ENCODE peak calls at places on chromosomes 2 and 18, in nine cellular contexts. X is left ventricle myocardium inferior, P is HCT116, D is breast epithelium, H is GM12878, B is gastrocnemius medialis, J is IMR-90, I is OCI-LY7, S is PC-3. Y is an unnamed sample.

GRCh38 chr18:39661856-39662366 is 2096.3 kb upstream of the CELF4 start:
- DNase-seq in I (no peak), S (no peak), D (no peak), J (no peak), X (no peak), B (no peak), H (no peak), P (no peak), Y (no peak)

GRCh38 chr18:31489311-31489710 is 8.7 kb upstream of the DSG2 start:
- DNase-seq in J (no peak), X (no peak), P (no peak), D (no peak), B (no peak), I (no peak), H (no peak), S (peak; percentile 44), Y (no peak)

GRCh38 chr2:171390941-171391516 is 42.8 kb downstream of the METTL8 start:
- DNase-seq in S (peak; percentile 95), H (no peak), P (no peak), I (no peak), D (no peak), X (no peak), J (peak; percentile 78), B (no peak), Y (no peak)

GRCh38 chr2:47211497-47212011 is 56.4 kb upstream of the STPG4 start:
- DNase-seq in H (no peak), I (no peak), D (no peak), S (no peak), J (no peak), B (no peak), X (no peak), P (no peak), Y (no peak)

GRCh38 chr18:80196528-80197320 is 50.6 kb downstream of the PARD6G start:
- DNase-seq in S (no peak), B (no peak), H (no peak), X (no peak), I (no peak), P (no peak), J (peak; percentile 42), D (no peak), Y (peak; percentile 25)

GRCh38 chr18:41126541-41127235 is 828.3 kb upstream of the PIK3C3 start:
- DNase-seq in B (no peak), S (peak; percentile 53), D (no peak), J (peak; percentile 84), P (no peak), H (no peak), I (no peak), X (no peak), Y (no peak)

GRCh38 chr2:41149054-41149453 is 697.2 kb upstream of the SLC8A1 start:
- DNase-seq in I (no peak), J (no peak), B (no peak), D (no peak), H (no peak), X (no peak), P (no peak), S (no peak), Y (no peak)

GRCh38 chr2:225797394-225797793 is 397.9 kb downstream of the NYAP2 start:
- DNase-seq in I (no peak), H (no peak), D (no peak), X (no peak), B (no peak), P (no peak), J (no peak), S (no peak), Y (no peak)

GRCh38 chr18:49055787-49056186 is 105.0 kb upstream of the SMAD7 start:
- DNase-seq in J (peak; percentile 94), S (peak; percentile 5), H (peak; percentile 5), D (no peak), B (peak; percentile 46), X (peak; percentile 65), I (peak; percentile 68), P (no peak), Y (peak; percentile 39)

GRCh38 chr18:58231930-58232329 is 187.9 kb downstream of the NEDD4L start:
- DNase-seq in X (no peak), J (no peak), S (peak; percentile 21), B (no peak), H (no peak), I (no peak), P (no peak), D (no peak), Y (no peak)

GRCh38 chr2:17538022-17538843 is 2.3 kb upstream of the VSNL1 start:
- DNase-seq in I (no peak), S (no peak), D (no peak), H (no peak), P (peak; percentile 19), B (no peak), J (peak; percentile 20), X (no peak), Y (no peak)

GRCh38 chr2:213847316-213847715 is 563.1 kb downstream of the SPAG16 start:
- DNase-seq in I (no peak), J (no peak), D (no peak), S (no peak), B (no peak), H (no peak), X (no peak), P (no peak), Y (no peak)

GRCh38 chr18:54149078-54149697 is 75.3 kb downstream of the MBD2 start:
- DNase-seq in P (peak; percentile 63), X (no peak), B (no peak), J (peak; percentile 88), H (peak; percentile 69), D (no peak), S (peak; percentile 91), I (no peak), Y (peak; percentile 33)

GRCh38 chr2:5077479-5078089 is 614.6 kb upstream of the SOX11 start:
- DNase-seq in D (no peak), I (no peak), X (no peak), P (no peak), J (no peak), H (no peak), S (peak; percentile 71), B (no peak), Y (no peak)

GRCh38 chr2:42908538-42909200 is 116.3 kb upstream of the HAAO start:
- DNase-seq in J (peak; percentile 27), B (no peak), I (no peak), H (no peak), D (no peak), P (no peak), S (no peak), X (no peak), Y (no peak)

GRCh38 chr2:62303818-62304217 is 107.9 kb downstream of the B3GNT2 start:
- DNase-seq in D (no peak), B (no peak), X (no peak), P (no peak), H (peak; percentile 91), J (no peak), S (no peak), I (no peak), Y (no peak)

GRCh38 chr18:68150976-68151375 is 563.9 kb downstream of the TMX3 start:
- DNase-seq in I (no peak), S (no peak), P (no peak), H (no peak), J (no peak), D (no peak), X (no peak), B (no peak), Y (no peak)
- H3K4me3 ChIP-seq in I (no peak overlapping the region), S (no peak overlapping the region), P (no peak overlapping the region), H (no peak overlapping the region), J (no peak overlapping the region), D (no peak overlapping the region), X (no peak overlapping the region), B (no peak overlapping the region), Y (no peak overlapping the region)

DNA sequence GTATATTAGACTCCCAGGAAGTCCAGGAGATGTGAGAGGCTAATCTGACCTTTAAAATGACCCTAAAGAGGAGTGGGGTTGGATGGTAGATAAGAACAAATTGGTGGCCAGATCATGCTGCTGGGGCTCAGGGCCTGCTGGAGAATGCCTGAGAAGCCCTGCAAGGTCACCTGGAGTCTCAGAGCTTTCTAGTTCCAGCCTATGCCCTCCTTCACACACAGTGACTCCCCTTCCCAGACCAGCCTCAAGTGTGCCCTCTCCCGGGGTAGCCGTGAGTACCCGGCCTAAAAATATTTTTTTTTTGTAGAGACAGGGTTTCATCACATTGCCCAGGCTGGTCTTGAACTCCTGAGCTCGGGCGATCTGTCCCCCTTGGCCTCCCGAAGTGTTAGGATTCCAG is 44.2 kb upstream of the FZD5 start:
- DNase-seq in I (no peak), H (no peak), P (no peak), S (no peak), B (no peak), D (no peak), J (no peak), X (no peak), Y (no peak)
- TF ChIP-seq CTCF in I (no peak), H (no peak), P (no peak), S (no peak), B (no peak), D (no peak), J (no peak), X (no peak), Y (no peak)

GRCh38 chr2:239269959-239270358 is 130.9 kb downstream of the HDAC4 start:
- DNase-seq in H (no peak), S (no peak), D (no peak), P (no peak), J (no peak), I (no peak), B (no peak), X (no peak), Y (no peak)
- H3K4me1 ChIP-seq in H (peaks cover 44% of the 10 kb centered on the region), S (peaks cover 44% of the 10 kb centered on the region), D (peaks cover 12% of the 10 kb centered on the region), P (peaks cover 65% of the 10 kb centered on the region), J (peaks cover 49% of the 10 kb centered on the region), I (peaks cover 25% of the 10 kb centered on the region), B (peaks cover 99% of the 10 kb centered on the region), X (peaks cover 60% of the 10 kb centered on the region), Y (peaks cover 29% of the 10 kb centered on the region)

GRCh38 chr2:6310186-6310909 is 555.4 kb downstream of the CMPK2 start:
- DNase-seq in I (peak; percentile 72), B (no peak), J (no peak), H (no peak), X (no peak), P (no peak), S (no peak), D (no peak), Y (no peak)

GRCh38 chr2:6310910-6311215 is 554.8 kb downstream of the CMPK2 start:
- DNase-seq in I (no peak), B (no peak), D (no peak), P (no peak), H (no peak), S (no peak), X (no peak), J (no peak), Y (no peak)

GRCh38 chr2:6312377-6312776 is 553.3 kb downstream of the CMPK2 start:
- DNase-seq in I (no peak), X (no peak), P (no peak), J (no peak), D (no peak), B (no peak), S (no peak), H (no peak), Y (no peak)

GRCh38 chr2:6309415-6310185 is 556.1 kb downstream of the CMPK2 start:
- DNase-seq in H (peak; percentile 67), J (no peak), B (no peak), X (no peak), S (no peak), P (no peak), I (peak; percentile 95), D (no peak), Y (no peak)

DNA sequence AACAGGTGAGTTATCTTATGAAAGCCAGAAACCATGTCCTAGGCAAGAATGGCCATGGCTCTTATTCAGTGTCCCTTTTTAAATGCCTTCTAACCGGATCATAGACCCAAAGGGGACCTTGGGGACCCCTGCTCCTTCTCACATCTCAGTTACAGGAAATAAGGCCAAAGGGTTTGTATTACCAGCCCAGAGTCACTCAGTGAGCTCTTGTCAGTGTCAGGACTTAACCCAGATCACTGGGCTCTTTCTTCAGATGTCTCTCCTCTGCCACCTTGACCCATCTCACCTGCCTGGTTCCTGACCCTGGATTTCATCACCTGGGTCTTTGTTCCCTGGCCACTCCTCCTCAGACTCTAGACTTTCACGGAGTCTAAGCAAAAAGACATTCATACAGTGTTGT is 556.7 kb downstream of the CMPK2 start:
- DNase-seq in X (no peak), D (no peak), S (no peak), P (no peak), H (no peak), B (no peak), J (no peak), I (peak; percentile 50), Y (no peak)
- H3K4me3 ChIP-seq in X (no peak overlapping the region), D (no peak overlapping the region), S (no peak overlapping the region), P (no peak overlapping the region), H (no peak overlapping the region), B (no peak overlapping the region), J (no peak overlapping the region), I (peak overlapping the region; percentile 35), Y (no peak overlapping the region)